ENCODE peak calls at places on chromosomes 11 and 22, in eight cellular contexts. R is adrenal gland; H is hippocampal formation; E is CD4-positive, alpha-beta memory T cell; B is stimulated activated CD4-positive, alpha-beta T cell treated with anti-CD3 and anti-CD28 coated beads, Interleukin-4, amount 100 ng/mL, for 48 hours; V is mucosa of descending colon; C is NCI-H187; O is H7. W is an unnamed sample.

GRCh38 chr11:116193321-116194114 is 579.3 kb downstream of the BUD13 start:
- DNase-seq in R (peak), H (peak), E (no peak), B (no peak), V (no peak), C (no peak), O (peak), W (peak)

GRCh38 chr11:57935402-57936049 is 88.2 kb upstream of the OR9Q1 start:
- DNase-seq in R (no peak), H (no peak), E (no peak), B (no peak), V (no peak), C (no peak), O (no peak), W (no peak)

GRCh38 chr11:59097113-59097708 is 9.8 kb upstream of the FAM111B start:
- DNase-seq in R (peak), H (peak), E (peak), B (peak), V (no peak), C (peak), O (no peak), W (peak)

GRCh38 chr11:1288426-1289151 is 20.8 kb downstream of the TOLLIP start:
- DNase-seq in R (no peak), H (no peak), E (no peak), B (no peak), V (no peak), C (no peak), O (no peak), W (no peak)

GRCh38 chr11:66976048-66976467 is 954 bp downstream of the C11orf86 start:
- DNase-seq in R (no peak), H (no peak), E (peak), B (no peak), V (no peak), C (peak), O (peak), W (peak)

GRCh38 chr11:134516529-134516928 is 104.5 kb upstream of the B3GAT1 start:
- DNase-seq in R (no peak), H (no peak), E (no peak), B (no peak), V (no peak), C (peak), O (peak), W (peak)

GRCh38 chr22:43198126-43198525 is 11.2 kb upstream of the TTLL12 start:
- DNase-seq in R (no peak), H (no peak), E (no peak), B (no peak), V (peak), C (no peak), O (no peak), W (no peak)

GRCh38 chr22:37229805-37230672 is 14.0 kb downstream of the RAC2 start:
- DNase-seq in R (peak), H (no peak), E (peak), B (peak), V (peak), C (no peak), O (peak), W (no peak)

GRCh38 chr11:13068211-13068610 is 59.1 kb downstream of the RASSF10 start:
- DNase-seq in R (no peak), H (no peak), E (no peak), B (no peak), V (no peak), C (no peak), O (no peak), W (no peak)